ENCODE peak calls at places on chromosomes 1 and 21, in eight cellular contexts. C is body of pancreas, I is heart right ventricle, K is heart left ventricle, Z is uterus, Y is left lung, A is cardiac muscle cell, R is ovary. V is an unnamed sample.

GRCh38 chr1:233406339-233406960 is 78.9 kb downstream of the MAP3K21 start:
- DNase-seq in K (no peak), C (no peak), I (no peak), A (no peak), Y (no peak), R (no peak), Z (no peak), V (no peak)

GRCh38 chr1:165536016-165536415 is 7.8 kb upstream of the LRRC52 start:
- DNase-seq in R (no peak), K (no peak), A (no peak), Y (no peak), I (no peak), Z (no peak), C (no peak), V (no peak)

GRCh38 chr1:104878203-104878911 is 1128.7 kb downstream of the AMY1C start:
- DNase-seq in I (no peak), C (no peak), Y (no peak), Z (no peak), R (no peak), K (no peak), A (no peak), V (no peak)

GRCh38 chr1:211487082-211487481 is 4.9 kb downstream of the RD3 start:
- DNase-seq in Y (no peak), K (no peak), C (no peak), I (no peak), A (no peak), R (no peak), Z (no peak), V (no peak)

GRCh38 chr1:153547560-153548551 is 1.2 kb downstream of the S100A3 start:
- DNase-seq in A (no peak), I (no peak), Y (no peak), R (peak), Z (no peak), K (no peak), C (no peak), V (no peak)

GRCh38 chr1:86741947-86742572 is 37.7 kb downstream of the SH3GLB1 start:
- DNase-seq in Z (no peak), I (peak), Y (no peak), K (peak), R (no peak), C (peak), A (peak), V (no peak)

GRCh38 chr1:32241011-32241763 is 5.8 kb upstream of the FAM167B start:
- DNase-seq in K (peak), A (peak), C (peak), I (peak), Z (peak), Y (peak), R (peak), V (no peak)

GRCh38 chr1:62725255-62725654 is 37.1 kb upstream of the DOCK7 start:
- DNase-seq in I (no peak), A (peak), R (no peak), C (no peak), K (no peak), Z (no peak), Y (no peak), V (no peak)

GRCh38 chr1:36369061-36369470 is 16.7 kb downstream of the STK40 start:
- DNase-seq in C (peak), A (peak), Z (peak), I (peak), R (peak), Y (no peak), K (peak), V (peak)

GRCh38 chr1:93619507-93620168 is 62.0 kb downstream of the BCAR3 start:
- DNase-seq in C (no peak), A (no peak), Y (no peak), Z (no peak), R (no peak), K (no peak), I (no peak), V (no peak)

GRCh38 chr21:46424621-46425020 is 34.1 kb upstream of the DIP2A start:
- DNase-seq in I (no peak), K (no peak), R (no peak), A (no peak), Y (peak), C (no peak), Z (no peak), V (no peak)

GRCh38 chr1:10928654-10929053 is 83.8 kb upstream of the TARDBP start:
- DNase-seq in A (no peak), K (peak), C (no peak), I (no peak), R (no peak), Z (no peak), Y (peak), V (no peak)

GRCh38 chr1:15797614-15798390 is 9.6 kb downstream of the UQCRHL start:
- DNase-seq in K (no peak), Y (no peak), Z (no peak), A (peak), C (peak), I (no peak), R (no peak), V (no peak)

GRCh38 chr1:246837418-246838117 is 94.2 kb downstream of the AHCTF1 start:
- DNase-seq in Z (no peak), A (no peak), C (no peak), I (no peak), K (no peak), Y (no peak), R (no peak), V (no peak)

GRCh38 chr1:183633676-183634343 is 1.8 kb downstream of the ARPC5 start:
- DNase-seq in Z (no peak), R (no peak), I (no peak), K (no peak), C (peak), A (peak), Y (no peak), V (no peak)

GRCh38 chr1:62299426-62300200 is 19.6 kb downstream of the KANK4 start:
- DNase-seq in C (peak), K (peak), I (peak), R (no peak), A (peak), Z (no peak), Y (no peak), V (no peak)

GRCh38 chr1:109644670-109645069 is 11.2 kb upstream of the GSTM4 start:
- DNase-seq in Z (no peak), Y (no peak), I (no peak), R (peak), A (no peak), C (no peak), K (no peak), V (no peak)

GRCh38 chr1:94418664-94419655 is 771 bp downstream of the ABCD3 start:
- DNase-seq in I (peak), K (peak), C (peak), Z (peak), A (peak), R (peak), Y (no peak), V (peak)

GRCh38 chr1:24374891-24375786 is 38.4 kb downstream of the STPG1 start:
- DNase-seq in Y (no peak), A (no peak), K (no peak), R (no peak), I (no peak), Z (no peak), C (no peak), V (no peak)

GRCh38 chr1:156475568-156476500 is 24.7 kb downstream of the MEF2D start:
- DNase-seq in C (peak), Z (peak), K (peak), A (no peak), Y (no peak), I (peak), R (peak), V (peak)

GRCh38 chr1:154483941-154484803 is 17.8 kb upstream of the TDRD10 start:
- DNase-seq in A (peak), K (no peak), C (no peak), I (no peak), Z (no peak), R (no peak), Y (peak), V (no peak)

GRCh38 chr1:44154049-44154448 is 12.6 kb upstream of the KLF18 start:
- DNase-seq in C (no peak), Z (no peak), A (no peak), Y (no peak), I (no peak), K (no peak), R (no peak), V (no peak)

GRCh38 chr1:30744060-30744756 is 13.4 kb downstream of the LAPTM5 start:
- DNase-seq in Y (no peak), R (no peak), I (no peak), C (no peak), Z (no peak), A (peak), K (no peak), V (no peak)

DNA sequence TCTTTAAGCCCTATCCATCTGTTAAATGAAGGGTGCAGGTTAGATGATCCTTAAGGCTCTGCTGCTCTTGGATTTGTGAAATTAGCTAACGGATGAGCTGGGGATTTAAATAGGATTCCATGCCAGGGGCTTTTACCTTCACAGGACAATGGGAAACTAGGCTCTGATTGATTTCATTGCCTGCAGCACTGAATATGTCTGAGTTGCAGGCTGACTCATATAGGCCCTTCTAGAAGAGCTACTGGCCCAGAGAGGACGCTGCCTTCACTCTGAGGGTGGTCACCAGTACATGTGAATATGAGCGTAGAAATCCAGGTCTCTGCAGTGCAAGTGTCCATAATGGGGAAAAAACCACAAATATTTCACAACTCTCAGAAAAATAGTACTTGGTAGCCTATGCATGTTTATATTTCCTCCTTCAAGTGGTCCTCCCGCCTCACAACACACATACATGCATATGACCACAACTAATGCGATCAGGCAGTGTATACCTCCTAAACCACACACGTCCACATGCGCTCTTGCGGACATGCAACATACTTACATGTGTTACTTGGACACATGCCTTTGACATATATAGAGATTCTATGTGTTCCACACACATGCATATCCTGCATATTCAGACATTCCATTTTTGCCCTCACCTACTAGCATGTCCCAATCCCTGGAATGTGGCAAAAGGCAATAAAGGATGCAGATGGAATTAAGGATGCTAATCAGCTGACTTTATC is 233.8 kb upstream of the JUN start:
- DNase-seq in I (no peak), R (no peak), C (no peak), K (no peak), Z (no peak), A (peak), Y (no peak), V (no peak)
- H3K27ac ChIP-seq in I (no peak), R (no peak), C (no peak), K (no peak), Z (no peak), A (no peak), Y (no peak), V (peak)

DNA sequence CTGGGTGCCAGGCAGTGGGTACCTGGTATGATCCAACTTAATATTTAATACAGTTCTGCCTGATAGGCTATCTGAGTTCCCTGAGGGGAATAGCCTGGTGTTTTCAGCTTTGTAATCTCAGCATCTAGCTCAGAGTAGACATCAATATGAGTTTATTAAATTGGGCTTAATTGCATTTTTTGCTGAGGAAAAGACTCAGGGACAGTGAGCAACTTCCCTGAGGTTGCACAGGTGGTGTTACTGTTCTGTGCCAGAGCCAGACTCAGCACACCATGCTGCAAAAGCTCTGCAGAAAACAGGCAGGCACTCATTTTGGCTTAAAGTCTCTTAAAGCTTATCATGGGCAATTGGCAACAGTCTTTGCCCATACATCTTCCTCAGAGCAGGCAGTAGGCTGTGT is 90.5 kb upstream of the JUN start:
- DNase-seq in A (no peak), K (no peak), Y (no peak), I (no peak), Z (no peak), R (no peak), C (no peak), V (no peak)
- H3K27ac ChIP-seq in A (peak), K (peak), Y (peak), I (peak), Z (no peak), R (no peak), C (peak), V (peak)

DNA sequence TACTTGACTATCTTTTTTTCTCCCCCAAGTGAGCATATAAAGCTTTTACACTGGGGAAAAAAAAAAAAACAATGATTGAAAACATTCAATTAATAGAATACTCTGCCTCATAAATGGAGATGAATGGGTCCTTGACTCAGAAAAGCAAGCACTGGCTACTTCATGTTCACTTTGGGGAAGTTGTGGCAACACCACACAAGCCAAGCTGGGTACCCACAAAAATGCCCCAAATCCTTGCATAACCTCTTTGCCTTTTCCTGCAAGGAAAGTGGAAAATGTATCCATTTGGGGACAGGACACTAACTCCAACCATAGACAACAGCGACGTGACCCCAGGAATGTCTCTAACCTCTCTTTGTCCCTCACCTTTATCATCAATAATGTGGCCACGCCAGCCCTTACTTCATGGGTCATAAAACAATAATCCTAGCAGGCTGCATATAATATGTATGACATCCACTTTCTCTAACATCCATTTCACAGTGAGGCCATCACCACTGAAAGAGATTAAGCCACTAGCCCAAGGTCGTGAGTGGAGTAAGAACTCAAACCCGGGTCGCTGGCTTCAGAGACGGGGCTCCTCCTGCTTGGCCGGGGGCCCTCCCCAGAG is 2.3 kb downstream of the ECE1 start:
- DNase-seq in C (no peak), K (no peak), I (no peak), Y (no peak), R (no peak), Z (no peak), A (no peak), V (no peak)
- H3K27ac ChIP-seq in C (no peak), K (peak), I (peak), Y (no peak), R (peak), Z (no peak), A (no peak), V (peak)

GRCh38 chr1:96361961-96362360 is 359.6 kb upstream of the PTBP2 start:
- DNase-seq in C (no peak), I (no peak), K (no peak), Z (no peak), Y (no peak), R (no peak), A (peak), V (no peak)

GRCh38 chr1:96361251-96361856 is 360.2 kb upstream of the PTBP2 start:
- DNase-seq in Z (no peak), Y (no peak), C (no peak), R (no peak), K (no peak), I (no peak), A (no peak), V (no peak)

GRCh38 chr1:96364576-96364975 is 357.0 kb upstream of the PTBP2 start:
- DNase-seq in Y (no peak), K (no peak), Z (no peak), I (no peak), R (no peak), A (no peak), C (no peak), V (no peak)

GRCh38 chr1:96360036-96360795 is 361.4 kb upstream of the PTBP2 start:
- DNase-seq in K (no peak), Z (no peak), R (no peak), A (no peak), I (no peak), Y (no peak), C (no peak), V (no peak)

GRCh38 chr1:96362623-96363022 is 359.0 kb upstream of the PTBP2 start:
- DNase-seq in K (no peak), A (peak), R (no peak), I (no peak), Z (no peak), Y (no peak), C (peak), V (no peak)
- H3K27ac ChIP-seq in K (no peak), A (no peak), R (no peak), I (no peak), Z (no peak), Y (no peak), C (no peak), V (no peak)

GRCh38 chr1:112988367-112988766 is 32.4 kb upstream of the SLC16A1 start:
- DNase-seq in C (no peak), Y (no peak), Z (no peak), I (no peak), R (no peak), K (no peak), A (no peak), V (no peak)

GRCh38 chr1:112992780-112993179 is 36.8 kb upstream of the SLC16A1 start:
- DNase-seq in K (no peak), I (no peak), Z (no peak), Y (no peak), A (no peak), R (no peak), C (no peak), V (no peak)

GRCh38 chr1:112985123-112985522 is 29.1 kb upstream of the SLC16A1 start:
- DNase-seq in R (no peak), C (no peak), A (no peak), Z (no peak), Y (no peak), K (no peak), I (no peak), V (no peak)

GRCh38 chr1:112991721-112992120 is 35.7 kb upstream of the SLC16A1 start:
- DNase-seq in K (no peak), Y (no peak), R (no peak), Z (no peak), I (no peak), A (no peak), C (no peak), V (no peak)

GRCh38 chr1:112990271-112990670 is 34.3 kb upstream of the SLC16A1 start:
- DNase-seq in A (no peak), Y (no peak), Z (no peak), I (no peak), C (no peak), R (no peak), K (no peak), V (no peak)
- H3K27ac ChIP-seq in A (no peak), Y (no peak), Z (no peak), I (no peak), C (no peak), R (no peak), K (no peak), V (peak)

GRCh38 chr1:42740756-42741580 is 932 bp upstream of the CLDN19 start:
- DNase-seq in C (no peak), K (no peak), A (no peak), Y (no peak), R (no peak), I (no peak), Z (no peak), V (no peak)
- H3K27ac ChIP-seq in C (no peak), K (no peak), A (no peak), Y (no peak), R (no peak), I (no peak), Z (no peak), V (no peak)

GRCh38 chr21:14527690-14528652 is 18.1 kb downstream of the SAMSN1 start:
- DNase-seq in A (no peak), R (no peak), I (no peak), C (no peak), Z (no peak), Y (no peak), K (no peak), V (no peak)
- H3K27ac ChIP-seq in A (no peak), R (no peak), I (no peak), C (no peak), Z (no peak), Y (peak), K (no peak), V (no peak)